ENCODE peak calls at places on chromosomes 6 and 20, in six cellular contexts. L is transverse colon; H is fibroblast of lung; C is right atrium auricular region; A is mucosa of descending colon; F is CD8-positive, alpha-beta T cell. Q is an unnamed sample. For H3K9me3 and H3K4me1, the result is how much of the 10 kb centered on the place peaks cover.

GRCh38 chr20:39271205-39271604 is 309.1 kb downstream of the DHX35 start:
- DNase-seq in A (no peak), F (no peak), L (no peak), H (no peak), C (no peak), Q (no peak)

GRCh38 chr6:68506911-68507310 is 128.2 kb upstream of the ADGRB3 start:
- DNase-seq in C (no peak), F (no peak), L (no peak), H (no peak), A (no peak), Q (no peak)

GRCh38 chr6:73516712-73517489 is 3.9 kb downstream of the EEF1A1 start:
- DNase-seq in L (no peak), H (peak), F (no peak), C (no peak), A (no peak), Q (no peak)

GRCh38 chr6:77650098-77650663 is 2.7 kb upstream of the MEI4 start:
- DNase-seq in C (no peak), L (peak), A (no peak), H (no peak), F (no peak), Q (no peak)

GRCh38 chr20:47610247-47610944 is 108.7 kb downstream of the NCOA3 start:
- DNase-seq in C (peak), H (peak), F (no peak), A (no peak), L (peak), Q (peak)

GRCh38 chr6:119020597-119021561 is 57.6 kb downstream of the FAM184A start:
- DNase-seq in A (no peak), F (no peak), H (no peak), L (no peak), C (no peak), Q (no peak)

GRCh38 chr20:8854566-8854965 is 214.3 kb upstream of the PLCB4 start:
- DNase-seq in C (no peak), H (peak), F (no peak), L (peak), A (no peak), Q (no peak)

GRCh38 chr6:44932651-44933091 is 395.5 kb upstream of the RUNX2 start:
- DNase-seq in L (no peak), A (no peak), C (no peak), H (no peak), F (peak), Q (peak)

GRCh38 chr6:133017581-133017980 is 203.2 kb downstream of the RPS12 start:
- DNase-seq in A (no peak), H (peak), F (no peak), L (no peak), C (no peak), Q (no peak)

GRCh38 chr6:31727717-31728671 is 1.1 kb downstream of the DDAH2 start:
- DNase-seq in C (no peak), L (no peak), A (no peak), F (no peak), H (no peak), Q (peak)

GRCh38 chr6:80508885-80509630 is 402.6 kb downstream of the BCKDHB start:
- DNase-seq in F (no peak), H (peak), C (no peak), L (no peak), A (no peak), Q (no peak)

GRCh38 chr20:23963941-23964340 is 24.6 kb downstream of the GGTLC1 start:
- DNase-seq in C (no peak), A (no peak), F (no peak), H (no peak), L (no peak), Q (no peak)

GRCh38 chr6:17630511-17631073 is 30.5 kb downstream of the FAM8A1 start:
- DNase-seq in L (peak), H (peak), F (no peak), A (no peak), C (no peak), Q (no peak)

GRCh38 chr6:7920425-7920824 is 9.8 kb upstream of the TXNDC5 start:
- DNase-seq in A (no peak), F (no peak), H (no peak), L (no peak), C (no peak), Q (no peak)

GRCh38 chr6:126017668-126018067 is 31.3 kb downstream of the TRMT11 start:
- DNase-seq in A (no peak), L (no peak), H (no peak), C (no peak), F (no peak), Q (no peak)

GRCh38 chr6:49978332-49979226 is 9.2 kb upstream of the DEFB113 start:
- DNase-seq in A (no peak), C (no peak), H (peak), F (no peak), L (no peak), Q (no peak)

GRCh38 chr6:26026833-26027490 is 60.3 kb upstream of the HFE start:
- DNase-seq in H (peak), C (peak), F (peak), L (peak), A (peak), Q (peak)

GRCh38 chr20:40953856-40954255 is 74.8 kb upstream of the TOP1 start:
- DNase-seq in H (peak), C (no peak), F (no peak), L (no peak), A (no peak), Q (no peak)

DNA sequence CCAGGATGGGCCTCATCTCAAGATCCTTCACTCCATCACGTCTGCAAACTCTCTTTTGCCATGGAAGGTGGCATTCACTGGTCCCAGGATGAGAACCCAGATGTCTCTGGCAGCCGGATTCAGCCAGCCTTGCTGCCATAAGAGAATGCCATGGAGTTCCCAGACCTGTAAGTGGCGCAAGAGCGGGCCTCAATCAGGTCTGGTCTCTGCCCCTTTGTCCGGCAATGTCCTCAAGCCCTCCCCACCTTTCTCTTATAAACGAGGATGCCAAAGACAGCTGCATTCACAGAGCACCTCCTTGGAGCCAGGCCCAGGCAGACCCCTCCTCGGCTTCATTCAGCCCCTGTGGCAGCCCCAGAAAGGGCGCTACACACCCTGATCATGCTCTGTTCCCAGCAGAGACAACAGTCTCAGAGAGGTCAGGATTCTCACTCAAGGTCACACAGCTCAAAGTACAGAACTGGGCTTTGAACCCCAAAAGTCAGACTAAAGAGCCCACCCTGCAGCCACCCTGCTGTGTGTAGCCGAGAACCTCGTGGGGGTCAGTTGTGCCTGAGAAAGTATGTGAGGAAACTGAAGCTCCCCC is 263.7 kb downstream of the TAF4 start:
- DNase-seq in F (no peak), L (no peak), A (peak), H (no peak), C (no peak), Q (no peak)
- H3K9me3 ChIP-seq in F (under half), L (under half), A (under half), H (under half), C (under half), Q (under half)

GRCh38 chr6:108946695-108947094 is 98.5 kb downstream of the ARMC2 start:
- DNase-seq in A (no peak), H (no peak), F (no peak), C (no peak), L (no peak), Q (no peak)
- H3K4me1 ChIP-seq in A (under half), H (under half), F (under half), C (under half), L (under half), Q (under half)

DNA sequence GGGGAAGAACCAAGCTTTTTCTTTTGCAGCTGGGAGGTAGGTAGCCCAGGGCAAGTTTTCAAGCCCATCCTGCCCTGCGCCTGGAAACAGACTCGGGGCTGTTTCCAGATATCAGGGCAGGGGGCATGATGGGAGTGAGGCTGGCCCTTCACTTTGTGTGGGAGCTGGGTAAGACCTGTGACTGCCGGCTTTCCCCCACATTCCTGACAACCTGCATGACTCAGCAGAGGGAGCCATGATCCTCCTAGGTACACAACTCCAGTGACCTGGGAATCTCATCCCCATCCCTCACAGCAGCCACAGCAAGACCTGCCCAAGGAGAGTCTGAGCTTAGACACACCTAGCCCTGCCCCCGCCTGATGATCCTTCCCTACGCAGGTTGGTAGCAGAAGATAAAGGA is 280.8 kb downstream of the SOX4 start:
- DNase-seq in F (no peak), C (no peak), H (no peak), L (no peak), A (no peak), Q (no peak)
- H3K9me3 ChIP-seq in F (under half), C (under half), H (under half), L (under half), A (under half), Q (under half)

DNA sequence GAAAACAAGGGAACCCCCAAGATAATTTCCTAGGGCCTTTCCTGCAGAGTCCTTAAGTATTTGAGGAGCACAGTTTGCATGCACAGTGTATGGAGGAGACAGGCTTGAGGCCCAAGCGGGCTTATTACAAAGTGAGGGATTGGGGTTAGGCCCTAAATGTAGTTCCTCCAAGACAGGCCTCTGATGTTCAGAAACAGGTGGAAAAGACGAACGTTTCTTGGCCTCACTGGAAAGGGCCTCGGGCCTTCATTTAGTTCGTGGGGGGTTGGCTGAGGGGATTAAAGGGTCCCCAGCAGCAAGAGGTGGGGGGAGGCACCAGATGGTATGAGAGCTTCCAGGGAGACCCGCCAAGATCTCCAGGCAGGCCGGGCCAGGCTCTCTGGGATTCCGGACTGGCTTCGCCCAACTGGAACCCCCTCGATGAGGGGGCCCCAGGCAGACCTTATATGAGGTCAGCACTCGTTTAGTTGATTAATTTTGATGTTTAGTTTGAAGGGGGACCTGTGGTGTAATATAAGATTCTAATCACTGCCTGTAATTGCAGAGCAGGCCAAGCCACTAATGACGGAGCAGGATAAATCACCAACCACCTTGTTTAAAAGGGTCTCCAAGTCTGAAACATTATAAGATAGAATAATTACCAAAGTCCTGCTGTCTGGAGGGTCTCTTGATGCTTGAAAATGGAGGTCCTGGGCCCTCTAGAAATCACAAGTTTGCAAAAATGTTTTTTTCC is 2.0 kb downstream of the HMGA1 start:
- DNase-seq in A (peak), C (no peak), L (no peak), H (no peak), F (no peak), Q (no peak)
- H3K4me1 ChIP-seq in A (under half), C (under half), L (under half), H (under half), F (under half), Q (under half)

GRCh38 chr6:33803571-33804053 is at the start of gene MLN:
- DNase-seq in F (no peak), A (peak), C (no peak), L (no peak), H (no peak), Q (no peak)

GRCh38 chr6:33799714-33800113 is 4.1 kb downstream of the MLN start:
- DNase-seq in L (no peak), F (no peak), A (peak), C (no peak), H (no peak), Q (no peak)

GRCh38 chr6:33800248-33800647 is 3.6 kb downstream of the MLN start:
- DNase-seq in H (no peak), F (no peak), A (peak), C (no peak), L (no peak), Q (no peak)

GRCh38 chr6:33801611-33802010 is 2.2 kb downstream of the MLN start:
- DNase-seq in L (no peak), C (no peak), H (no peak), A (peak), F (no peak), Q (no peak)

DNA sequence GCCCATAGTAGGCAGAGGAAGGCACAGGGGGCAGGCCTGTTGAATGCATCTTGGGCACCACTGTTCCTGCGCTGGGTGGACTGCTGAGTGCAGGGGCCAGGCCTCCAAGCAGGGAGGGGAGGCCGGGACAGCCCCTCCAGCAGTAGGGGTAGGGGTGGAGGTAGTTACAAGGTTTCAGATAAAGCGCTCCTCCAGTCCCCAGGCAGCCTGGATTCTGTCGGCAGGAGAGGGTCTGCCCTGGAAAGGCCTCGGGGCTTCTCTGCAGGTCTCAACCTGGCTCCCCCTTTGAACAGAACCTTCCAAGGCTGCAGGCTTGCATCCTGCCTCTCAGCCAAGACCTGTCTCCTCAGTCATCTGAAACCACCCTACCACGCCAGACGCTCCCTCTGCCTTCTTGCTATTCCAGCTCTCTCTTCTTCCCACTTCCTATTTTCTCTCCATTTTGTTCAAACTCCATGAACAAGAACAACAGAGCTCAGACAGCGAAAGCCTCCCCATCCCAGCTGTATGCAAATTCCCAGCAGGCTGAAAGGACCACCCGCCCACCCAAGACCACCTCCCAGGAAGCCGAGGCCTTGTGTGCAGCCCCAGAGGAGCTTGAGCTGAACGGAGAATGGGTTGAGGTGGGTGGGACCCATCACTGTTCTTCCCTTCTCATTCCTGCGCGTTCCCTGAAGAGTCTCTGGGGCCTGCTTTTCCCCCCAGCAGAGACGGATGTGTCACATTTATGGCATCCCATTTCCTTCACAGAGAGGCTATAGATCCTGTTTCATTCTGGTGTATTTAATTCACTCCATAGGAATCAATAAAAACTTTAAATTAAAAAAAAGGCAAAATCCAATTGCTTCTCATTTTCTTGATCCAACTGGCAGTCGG is 1.4 kb downstream of the MLN start:
- DNase-seq in F (no peak), C (no peak), H (no peak), L (no peak), A (peak), Q (no peak)
- H3K9me3 ChIP-seq in F (under half), C (under half), H (under half), L (under half), A (under half), Q (under half)

GRCh38 chr6:13260116-13260598 is 68.2 kb downstream of the TBC1D7 start:
- DNase-seq in F (no peak), H (no peak), A (no peak), C (no peak), L (no peak), Q (no peak)

GRCh38 chr6:13261464-13261994 is 66.8 kb downstream of the TBC1D7 start:
- DNase-seq in L (peak), H (no peak), C (no peak), F (no peak), A (no peak), Q (no peak)

GRCh38 chr6:13263669-13264068 is 64.7 kb downstream of the TBC1D7 start:
- DNase-seq in C (no peak), F (no peak), L (no peak), A (no peak), H (no peak), Q (no peak)

GRCh38 chr6:13260831-13261230 is 67.5 kb downstream of the TBC1D7 start:
- DNase-seq in C (no peak), H (no peak), L (no peak), F (no peak), A (no peak), Q (no peak)

DNA sequence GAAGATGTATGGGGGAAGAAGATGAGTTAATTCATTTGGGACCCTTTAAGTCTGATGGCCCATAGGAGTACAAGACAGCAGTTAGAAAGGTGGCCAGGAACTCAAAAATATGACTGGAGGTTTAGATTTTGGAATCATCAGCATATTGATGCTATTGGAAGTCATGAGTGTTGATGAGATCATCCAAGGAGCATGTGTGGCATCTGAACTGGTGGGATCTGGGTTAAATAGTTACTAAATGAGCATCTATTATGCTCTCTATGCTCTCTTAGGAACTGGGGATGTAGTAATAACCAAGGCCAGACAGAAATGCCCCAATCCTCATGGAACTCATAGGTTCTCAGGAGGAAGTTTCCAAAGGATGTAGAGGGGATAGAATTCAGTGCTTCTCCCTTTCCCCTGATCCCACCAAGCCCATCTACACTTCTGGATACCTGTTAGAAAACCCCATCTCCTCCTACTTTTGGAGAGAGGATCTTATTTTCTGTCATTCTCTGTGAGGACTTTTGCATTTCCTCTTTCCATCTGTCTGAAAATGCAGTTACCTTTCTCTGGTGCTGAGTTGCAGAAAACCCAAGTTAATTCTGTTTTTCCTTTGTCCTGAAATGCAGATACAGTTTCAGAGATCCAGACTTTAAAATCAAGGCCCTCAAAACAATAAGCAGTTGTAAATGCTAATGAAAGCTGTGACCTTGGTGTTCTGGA is 65.9 kb downstream of the TBC1D7 start:
- DNase-seq in A (no peak), C (no peak), H (no peak), F (no peak), L (no peak), Q (no peak)
- H3K4me1 ChIP-seq in A (under half), C (under half), H (under half), F (under half), L (under half), Q (under half)

DNA sequence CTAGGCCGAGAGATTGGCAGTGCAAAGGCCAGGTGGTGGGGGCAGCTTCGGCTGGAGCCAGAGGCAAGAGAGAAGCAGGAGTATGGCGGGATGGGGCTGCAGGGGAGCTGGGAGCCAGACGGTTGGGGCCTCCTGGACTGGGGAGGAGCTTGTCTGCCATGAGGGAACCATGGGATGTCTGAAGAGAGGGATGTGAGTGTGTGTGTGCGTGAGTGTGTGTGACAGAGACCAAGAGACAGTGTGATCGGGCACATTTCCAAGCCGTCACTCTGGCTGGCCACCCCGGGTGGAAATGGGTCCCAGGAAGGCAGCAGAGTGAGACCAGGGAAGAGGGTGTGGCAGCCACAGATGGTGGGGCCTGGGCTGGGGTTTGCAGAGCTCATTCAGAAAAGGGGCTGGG is 13.8 kb downstream of the PHACTR3 start:
- DNase-seq in C (no peak), A (no peak), H (no peak), F (no peak), L (no peak), Q (no peak)
- H3K9me3 ChIP-seq in C (under half), A (under half), H (under half), F (under half), L (under half), Q (under half)

Q was measured in CD8-positive, alpha-beta memory T cell.